ENCODE peak calls at places on chromosomes 3 and 15, in six cellular contexts. One of them, this sample, is unnamed.

GRCh38 chr3:146636881-146637280 is 31.7 kb upstream of the PLSCR5 start:
- DNase-seq in A549: no peak
- DNase-seq in HepG2: no peak
- DNase-seq in endothelial cell of umbilical vein: no peak
- DNase-seq in K562: no peak
- DNase-seq in GM12878: no peak
- DNase-seq in this sample: no peak

GRCh38 chr15:74799843-74800558 is 12.6 kb upstream of the LMAN1L start:
- DNase-seq in A549: peak
- DNase-seq in HepG2: peak
- DNase-seq in endothelial cell of umbilical vein: peak
- DNase-seq in K562: peak
- DNase-seq in GM12878: peak
- DNase-seq in this sample: peak

GRCh38 chr15:89845305-89845893 is 30.7 kb upstream of the ANPEP start:
- DNase-seq in A549: peak
- DNase-seq in HepG2: peak
- DNase-seq in endothelial cell of umbilical vein: peak
- DNase-seq in K562: no peak
- DNase-seq in GM12878: no peak
- DNase-seq in this sample: no peak

GRCh38 chr3:46664971-46665762 is 28.3 kb downstream of the ALS2CL start:
- DNase-seq in A549: no peak
- DNase-seq in HepG2: no peak
- DNase-seq in endothelial cell of umbilical vein: no peak
- DNase-seq in K562: no peak
- DNase-seq in GM12878: no peak
- DNase-seq in this sample: no peak

GRCh38 chr3:27535809-27536392 is 51.7 kb upstream of the SLC4A7 start:
- DNase-seq in A549: no peak
- DNase-seq in HepG2: no peak
- DNase-seq in endothelial cell of umbilical vein: no peak
- DNase-seq in K562: no peak
- DNase-seq in GM12878: no peak
- DNase-seq in this sample: no peak

GRCh38 chr3:126100216-126100615 is 16.3 kb upstream of the SLC41A3 start:
- DNase-seq in A549: no peak
- DNase-seq in HepG2: no peak
- DNase-seq in endothelial cell of umbilical vein: no peak
- DNase-seq in K562: no peak
- DNase-seq in GM12878: no peak
- DNase-seq in this sample: no peak

GRCh38 chr15:36897834-36898233 is 202.5 kb downstream of the MEIS2 start:
- DNase-seq in A549: no peak
- DNase-seq in HepG2: no peak
- DNase-seq in endothelial cell of umbilical vein: no peak
- DNase-seq in K562: no peak
- DNase-seq in GM12878: no peak
- DNase-seq in this sample: no peak

GRCh38 chr3:59654120-59654952 is 604.5 kb upstream of the CFAP20DC start:
- DNase-seq in A549: no peak
- DNase-seq in HepG2: no peak
- DNase-seq in endothelial cell of umbilical vein: no peak
- DNase-seq in K562: no peak
- DNase-seq in GM12878: no peak
- DNase-seq in this sample: no peak

GRCh38 chr15:36982441-36982840 is 117.9 kb downstream of the MEIS2 start:
- DNase-seq in A549: no peak
- DNase-seq in HepG2: no peak
- DNase-seq in endothelial cell of umbilical vein: peak
- DNase-seq in K562: no peak
- DNase-seq in GM12878: no peak
- DNase-seq in this sample: no peak

GRCh38 chr3:103195201-103195600 is 760.4 kb downstream of the ZPLD1 start:
- DNase-seq in A549: no peak
- DNase-seq in HepG2: no peak
- DNase-seq in endothelial cell of umbilical vein: no peak
- DNase-seq in K562: no peak
- DNase-seq in GM12878: no peak
- DNase-seq in this sample: no peak

GRCh38 chr3:31247850-31248618 is 284.7 kb upstream of the STT3B start:
- DNase-seq in A549: no peak
- DNase-seq in HepG2: peak
- DNase-seq in endothelial cell of umbilical vein: no peak
- DNase-seq in K562: no peak
- DNase-seq in GM12878: peak
- DNase-seq in this sample: no peak

DNA sequence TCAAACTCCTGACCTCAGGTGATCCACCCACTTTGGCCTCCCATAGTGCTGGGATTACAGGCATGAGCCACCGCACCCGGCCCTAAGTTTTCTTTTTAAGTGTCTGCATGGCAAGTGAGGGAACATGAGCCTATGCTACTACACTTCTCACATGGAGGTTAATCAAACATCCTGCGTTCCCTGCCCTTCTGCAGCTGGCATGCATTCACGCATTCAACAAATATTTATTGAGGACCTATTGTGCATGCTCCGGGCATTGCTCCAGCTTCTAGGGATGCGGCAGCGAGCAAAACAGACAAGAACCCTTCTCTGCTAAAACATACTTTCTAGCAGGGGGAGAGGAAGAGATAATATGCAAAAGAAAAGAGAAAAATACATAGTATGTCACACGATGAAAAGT is 42.6 kb upstream of the ACKR4 start:
- DNase-seq in A549: no peak
- DNase-seq in HepG2: peak
- DNase-seq in endothelial cell of umbilical vein: peak
- DNase-seq in K562: no peak
- DNase-seq in GM12878: no peak
- DNase-seq in this sample: no peak
- TF ChIP-seq MYC in A549: no peak
- TF ChIP-seq MYC in HepG2: no peak
- TF ChIP-seq MYC in endothelial cell of umbilical vein: no peak
- TF ChIP-seq MYC in K562: no peak
- TF ChIP-seq MYC in GM12878: no peak
- TF ChIP-seq MYC in this sample: no peak

DNA sequence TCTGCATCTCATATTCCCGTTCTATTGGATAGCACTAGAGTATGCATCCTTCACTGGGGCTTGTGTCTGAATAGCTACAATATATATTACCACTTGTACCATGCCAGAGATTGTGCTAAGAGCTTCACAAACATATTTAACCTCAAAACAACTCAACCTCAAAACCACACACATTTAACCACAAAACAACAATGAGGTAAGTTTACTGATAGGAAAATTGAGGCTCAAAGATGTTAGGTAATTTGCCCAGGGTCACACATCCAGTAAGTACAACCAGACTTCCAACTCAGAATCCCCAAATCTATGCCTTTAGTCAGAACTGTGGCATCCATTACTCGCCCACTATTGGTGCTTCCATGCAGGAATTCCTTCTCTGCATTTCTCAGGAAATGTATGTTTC is 220.0 kb downstream of the FAM43A start:
- DNase-seq in A549: no peak
- DNase-seq in HepG2: no peak
- DNase-seq in endothelial cell of umbilical vein: no peak
- DNase-seq in K562: no peak
- DNase-seq in GM12878: no peak
- DNase-seq in this sample: no peak
- TF ChIP-seq MAX in A549: no peak
- TF ChIP-seq MAX in HepG2: no peak
- TF ChIP-seq MAX in endothelial cell of umbilical vein: no peak
- TF ChIP-seq MAX in K562: no peak
- TF ChIP-seq MAX in GM12878: no peak
- TF ChIP-seq MAX in this sample: no peak

GRCh38 chr15:53416219-53416940 is 343.1 kb downstream of the WDR72 start:
- DNase-seq in A549: no peak
- DNase-seq in HepG2: peak
- DNase-seq in endothelial cell of umbilical vein: no peak
- DNase-seq in K562: no peak
- DNase-seq in GM12878: no peak
- DNase-seq in this sample: no peak
- TF ChIP-seq POLR2A in A549: no peak
- TF ChIP-seq POLR2A in HepG2: no peak
- TF ChIP-seq POLR2A in endothelial cell of umbilical vein: no peak
- TF ChIP-seq POLR2A in K562: no peak
- TF ChIP-seq POLR2A in GM12878: no peak
- TF ChIP-seq POLR2A in this sample: no peak

DNA sequence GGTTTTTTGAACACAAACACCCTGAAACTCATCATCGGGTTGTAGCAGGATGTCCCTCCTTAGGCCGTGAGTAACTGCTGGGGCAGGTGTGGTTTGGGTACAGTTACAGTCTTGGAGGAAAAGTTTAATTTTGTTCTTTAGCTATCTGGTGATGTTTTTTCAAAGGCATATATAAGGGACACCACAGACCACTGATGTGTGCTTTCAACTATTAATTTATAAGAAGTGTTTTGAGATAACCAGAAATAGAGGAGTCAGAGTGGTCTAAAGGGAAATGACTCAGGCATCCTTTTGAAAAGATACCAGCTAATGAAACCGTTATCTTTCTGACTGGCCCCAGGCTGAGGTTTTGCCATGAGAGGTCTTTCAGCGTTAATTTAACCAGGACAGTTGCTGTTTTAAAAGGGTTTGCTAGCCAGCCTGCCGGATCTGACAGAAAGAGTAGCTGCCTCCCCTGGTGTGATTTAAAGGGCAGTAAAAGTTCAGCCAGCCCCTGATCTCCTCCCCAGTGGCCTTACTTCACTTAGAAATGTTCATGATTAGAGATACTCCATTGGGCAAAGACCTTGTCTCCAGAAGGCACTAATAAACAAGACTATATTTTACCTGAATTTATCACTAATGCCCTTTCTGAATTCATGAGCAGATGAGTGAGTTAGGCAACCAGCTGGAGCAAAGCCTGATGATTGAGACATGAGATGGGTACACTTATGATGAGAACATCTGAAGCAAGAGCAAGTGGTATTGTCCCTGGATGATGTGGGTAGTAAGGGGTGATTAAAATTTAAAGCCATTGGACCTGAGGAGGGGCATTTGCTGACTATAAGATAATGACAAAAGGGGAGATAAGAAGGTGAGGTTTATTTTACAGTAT is 482.5 kb upstream of the TBL1XR1 start:
- DNase-seq in A549: no peak
- DNase-seq in HepG2: no peak
- DNase-seq in endothelial cell of umbilical vein: peak
- DNase-seq in K562: peak
- DNase-seq in GM12878: no peak
- DNase-seq in this sample: peak
- TF ChIP-seq MYC in A549: no peak
- TF ChIP-seq MYC in HepG2: no peak
- TF ChIP-seq MYC in endothelial cell of umbilical vein: no peak
- TF ChIP-seq MYC in K562: no peak
- TF ChIP-seq MYC in GM12878: no peak
- TF ChIP-seq MYC in this sample: no peak

GRCh38 chr15:25846377-25846776 is 16.8 kb downstream of the ATP10A start:
- DNase-seq in A549: no peak
- DNase-seq in HepG2: no peak
- DNase-seq in endothelial cell of umbilical vein: no peak
- DNase-seq in K562: no peak
- DNase-seq in GM12878: no peak
- DNase-seq in this sample: no peak
- TF ChIP-seq MAX in A549: no peak
- TF ChIP-seq MAX in HepG2: no peak
- TF ChIP-seq MAX in endothelial cell of umbilical vein: no peak
- TF ChIP-seq MAX in K562: peak
- TF ChIP-seq MAX in GM12878: no peak
- TF ChIP-seq MAX in this sample: peak

DNA sequence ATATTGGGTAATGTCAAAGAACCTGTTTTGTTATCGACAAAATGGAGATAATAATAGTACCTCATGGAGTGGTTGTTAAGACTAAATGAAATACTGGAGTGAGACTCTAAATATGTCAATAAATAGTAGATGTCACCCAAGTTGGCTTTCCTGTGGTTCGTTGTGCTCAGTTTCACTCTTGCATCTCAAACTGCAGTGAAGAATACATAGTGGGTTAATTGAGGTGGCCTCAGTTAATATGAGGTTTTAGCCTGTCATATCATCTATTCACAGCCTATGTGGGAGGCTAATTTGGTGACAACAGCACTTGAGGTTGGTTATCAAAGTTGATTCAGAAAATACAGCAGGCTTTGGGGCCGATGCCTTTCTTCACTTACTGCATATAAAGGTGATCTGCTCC is 485.5 kb upstream of the SUCLG2 start:
- DNase-seq in A549: no peak
- DNase-seq in HepG2: no peak
- DNase-seq in endothelial cell of umbilical vein: no peak
- DNase-seq in K562: no peak
- DNase-seq in GM12878: no peak
- DNase-seq in this sample: no peak
- TF ChIP-seq POLR2A in A549: no peak
- TF ChIP-seq POLR2A in HepG2: no peak
- TF ChIP-seq POLR2A in endothelial cell of umbilical vein: no peak
- TF ChIP-seq POLR2A in K562: no peak
- TF ChIP-seq POLR2A in GM12878: no peak
- TF ChIP-seq POLR2A in this sample: no peak

GRCh38 chr3:33419948-33420347 is 20.3 kb downstream of the UBP1 start:
- DNase-seq in A549: no peak
- DNase-seq in HepG2: no peak
- DNase-seq in endothelial cell of umbilical vein: no peak
- DNase-seq in K562: no peak
- DNase-seq in GM12878: no peak
- DNase-seq in this sample: no peak

GRCh38 chr3:33420966-33421365 is 19.2 kb downstream of the UBP1 start:
- DNase-seq in A549: no peak
- DNase-seq in HepG2: no peak
- DNase-seq in endothelial cell of umbilical vein: no peak
- DNase-seq in K562: no peak
- DNase-seq in GM12878: no peak
- DNase-seq in this sample: no peak

GRCh38 chr3:33417051-33417673 is 23.0 kb downstream of the UBP1 start:
- DNase-seq in A549: no peak
- DNase-seq in HepG2: no peak
- DNase-seq in endothelial cell of umbilical vein: no peak
- DNase-seq in K562: no peak
- DNase-seq in GM12878: no peak
- DNase-seq in this sample: peak
- TF ChIP-seq MYC in A549: no peak
- TF ChIP-seq MYC in HepG2: no peak
- TF ChIP-seq MYC in endothelial cell of umbilical vein: no peak
- TF ChIP-seq MYC in K562: no peak
- TF ChIP-seq MYC in GM12878: no peak
- TF ChIP-seq MYC in this sample: no peak

This sample was measured in NB4.